ENCODE peak calls at places on chromosomes 16 and 17, in five cellular contexts. One of them, this sample, is unnamed.

GRCh38 chr16:61915569-61915968 is 120.7 kb downstream of the CDH8 start:
- DNase-seq in stomach: no peak
- DNase-seq in effector memory CD4-positive, alpha-beta T cell: no peak
- DNase-seq in PC-9: no peak
- DNase-seq in naive thymus-derived CD4-positive, alpha-beta T cell: no peak
- DNase-seq in this sample: no peak

GRCh38 chr17:76131692-76132573 is 9.1 kb downstream of the FOXJ1 start:
- DNase-seq in stomach: no peak
- DNase-seq in effector memory CD4-positive, alpha-beta T cell: no peak
- DNase-seq in PC-9: peak
- DNase-seq in naive thymus-derived CD4-positive, alpha-beta T cell: no peak
- DNase-seq in this sample: no peak

GRCh38 chr17:38881600-38882191 is 11.8 kb downstream of the LASP1 start:
- DNase-seq in stomach: peak
- DNase-seq in effector memory CD4-positive, alpha-beta T cell: no peak
- DNase-seq in PC-9: no peak
- DNase-seq in naive thymus-derived CD4-positive, alpha-beta T cell: no peak
- DNase-seq in this sample: no peak

GRCh38 chr17:20234266-20234665 is 225.1 kb downstream of the SPECC1 start:
- DNase-seq in stomach: no peak
- DNase-seq in effector memory CD4-positive, alpha-beta T cell: no peak
- DNase-seq in PC-9: no peak
- DNase-seq in naive thymus-derived CD4-positive, alpha-beta T cell: peak
- DNase-seq in this sample: no peak

GRCh38 chr17:20026960-20027359 is 17.8 kb downstream of the SPECC1 start:
- DNase-seq in stomach: no peak
- DNase-seq in effector memory CD4-positive, alpha-beta T cell: no peak
- DNase-seq in PC-9: no peak
- DNase-seq in naive thymus-derived CD4-positive, alpha-beta T cell: no peak
- DNase-seq in this sample: no peak

GRCh38 chr17:28552201-28552999 is at the start of gene UNC119:
- DNase-seq in stomach: peak
- DNase-seq in effector memory CD4-positive, alpha-beta T cell: peak
- DNase-seq in PC-9: no peak
- DNase-seq in naive thymus-derived CD4-positive, alpha-beta T cell: peak
- DNase-seq in this sample: no peak

GRCh38 chr17:68906638-68907037 is 48.6 kb downstream of the ABCA8 start:
- DNase-seq in stomach: no peak
- DNase-seq in effector memory CD4-positive, alpha-beta T cell: no peak
- DNase-seq in PC-9: no peak
- DNase-seq in naive thymus-derived CD4-positive, alpha-beta T cell: no peak
- DNase-seq in this sample: no peak

GRCh38 chr16:84579936-84580335 is 37.9 kb downstream of the COTL1 start:
- DNase-seq in stomach: peak
- DNase-seq in effector memory CD4-positive, alpha-beta T cell: no peak
- DNase-seq in PC-9: no peak
- DNase-seq in naive thymus-derived CD4-positive, alpha-beta T cell: no peak
- DNase-seq in this sample: no peak

GRCh38 chr17:45406107-45406506 is 26.6 kb downstream of the ARHGAP27 start:
- DNase-seq in stomach: no peak
- DNase-seq in effector memory CD4-positive, alpha-beta T cell: no peak
- DNase-seq in PC-9: no peak
- DNase-seq in naive thymus-derived CD4-positive, alpha-beta T cell: no peak
- DNase-seq in this sample: no peak

GRCh38 chr16:4391635-4392381 is 20.2 kb downstream of the VASN start:
- DNase-seq in stomach: no peak
- DNase-seq in effector memory CD4-positive, alpha-beta T cell: no peak
- DNase-seq in PC-9: no peak
- DNase-seq in naive thymus-derived CD4-positive, alpha-beta T cell: no peak
- DNase-seq in this sample: no peak

GRCh38 chr17:65537845-65538678 is 23.4 kb downstream of the AXIN2 start:
- DNase-seq in stomach: no peak
- DNase-seq in effector memory CD4-positive, alpha-beta T cell: peak
- DNase-seq in PC-9: no peak
- DNase-seq in naive thymus-derived CD4-positive, alpha-beta T cell: peak
- DNase-seq in this sample: no peak

GRCh38 chr17:17493249-17493985 is 2.8 kb downstream of the RASD1 start:
- DNase-seq in stomach: peak
- DNase-seq in effector memory CD4-positive, alpha-beta T cell: no peak
- DNase-seq in PC-9: no peak
- DNase-seq in naive thymus-derived CD4-positive, alpha-beta T cell: no peak
- DNase-seq in this sample: no peak

GRCh38 chr16:74998481-74999207 is at the start of gene ZNRF1:
- DNase-seq in stomach: peak
- DNase-seq in effector memory CD4-positive, alpha-beta T cell: peak
- DNase-seq in PC-9: peak
- DNase-seq in naive thymus-derived CD4-positive, alpha-beta T cell: peak
- DNase-seq in this sample: no peak

GRCh38 chr17:62933986-62934385 is 32.0 kb upstream of the TANC2 start:
- DNase-seq in stomach: no peak
- DNase-seq in effector memory CD4-positive, alpha-beta T cell: no peak
- DNase-seq in PC-9: no peak
- DNase-seq in naive thymus-derived CD4-positive, alpha-beta T cell: no peak
- DNase-seq in this sample: no peak

GRCh38 chr16:67961551-67961957 is 6.9 kb downstream of the SLC12A4 start:
- DNase-seq in stomach: peak
- DNase-seq in effector memory CD4-positive, alpha-beta T cell: no peak
- DNase-seq in PC-9: no peak
- DNase-seq in naive thymus-derived CD4-positive, alpha-beta T cell: no peak
- DNase-seq in this sample: peak

GRCh38 chr16:10981697-10982216 is 37.4 kb downstream of the CLEC16A start:
- DNase-seq in stomach: no peak
- DNase-seq in effector memory CD4-positive, alpha-beta T cell: no peak
- DNase-seq in PC-9: no peak
- DNase-seq in naive thymus-derived CD4-positive, alpha-beta T cell: no peak
- DNase-seq in this sample: no peak

GRCh38 chr16:89093602-89094251 is at the start of gene ACSF3:
- DNase-seq in stomach: peak
- DNase-seq in effector memory CD4-positive, alpha-beta T cell: peak
- DNase-seq in PC-9: no peak
- DNase-seq in naive thymus-derived CD4-positive, alpha-beta T cell: peak
- DNase-seq in this sample: no peak

GRCh38 chr17:35742896-35743477 is 10.1 kb downstream of the GAS2L2 start:
- DNase-seq in stomach: no peak
- DNase-seq in effector memory CD4-positive, alpha-beta T cell: no peak
- DNase-seq in PC-9: no peak
- DNase-seq in naive thymus-derived CD4-positive, alpha-beta T cell: no peak
- DNase-seq in this sample: no peak

GRCh38 chr16:25158401-25158800 is 46.9 kb downstream of the LCMT1 start:
- DNase-seq in stomach: no peak
- DNase-seq in effector memory CD4-positive, alpha-beta T cell: no peak
- DNase-seq in PC-9: no peak
- DNase-seq in naive thymus-derived CD4-positive, alpha-beta T cell: no peak
- DNase-seq in this sample: no peak

GRCh38 chr16:8816967-8817662 is 19.5 kb downstream of the PMM2 start:
- DNase-seq in stomach: no peak
- DNase-seq in effector memory CD4-positive, alpha-beta T cell: no peak
- DNase-seq in PC-9: no peak
- DNase-seq in naive thymus-derived CD4-positive, alpha-beta T cell: peak
- DNase-seq in this sample: no peak

GRCh38 chr17:13736915-13737314 is 135.2 kb upstream of the HS3ST3A1 start:
- DNase-seq in stomach: no peak
- DNase-seq in effector memory CD4-positive, alpha-beta T cell: no peak
- DNase-seq in PC-9: no peak
- DNase-seq in naive thymus-derived CD4-positive, alpha-beta T cell: no peak
- DNase-seq in this sample: no peak

GRCh38 chr17:5821813-5822212 is 237.5 kb upstream of the NLRP1 start:
- DNase-seq in stomach: no peak
- DNase-seq in effector memory CD4-positive, alpha-beta T cell: no peak
- DNase-seq in PC-9: no peak
- DNase-seq in naive thymus-derived CD4-positive, alpha-beta T cell: no peak
- DNase-seq in this sample: no peak

GRCh38 chr17:58172369-58173071 is 5.7 kb downstream of the OR4D2 start:
- DNase-seq in stomach: no peak
- DNase-seq in effector memory CD4-positive, alpha-beta T cell: no peak
- DNase-seq in PC-9: peak
- DNase-seq in naive thymus-derived CD4-positive, alpha-beta T cell: peak
- DNase-seq in this sample: no peak

GRCh38 chr17:66387391-66387981 is 85.1 kb downstream of the PRKCA start:
- DNase-seq in stomach: no peak
- DNase-seq in effector memory CD4-positive, alpha-beta T cell: no peak
- DNase-seq in PC-9: no peak
- DNase-seq in naive thymus-derived CD4-positive, alpha-beta T cell: no peak
- DNase-seq in this sample: no peak

GRCh38 chr16:57970971-57971370 is at the start of gene CNGB1:
- DNase-seq in stomach: no peak
- DNase-seq in effector memory CD4-positive, alpha-beta T cell: no peak
- DNase-seq in PC-9: no peak
- DNase-seq in naive thymus-derived CD4-positive, alpha-beta T cell: no peak
- DNase-seq in this sample: no peak

GRCh38 chr17:58783380-58783779 is 27.7 kb downstream of the PPM1E start:
- DNase-seq in stomach: no peak
- DNase-seq in effector memory CD4-positive, alpha-beta T cell: no peak
- DNase-seq in PC-9: no peak
- DNase-seq in naive thymus-derived CD4-positive, alpha-beta T cell: no peak
- DNase-seq in this sample: no peak

GRCh38 chr17:57925361-57925990 is 29.7 kb downstream of the CUEDC1 start:
- DNase-seq in stomach: no peak
- DNase-seq in effector memory CD4-positive, alpha-beta T cell: no peak
- DNase-seq in PC-9: no peak
- DNase-seq in naive thymus-derived CD4-positive, alpha-beta T cell: no peak
- DNase-seq in this sample: no peak

GRCh38 chr17:35531170-35531569 is 6.3 kb downstream of the SLFN12L start:
- DNase-seq in stomach: no peak
- DNase-seq in effector memory CD4-positive, alpha-beta T cell: no peak
- DNase-seq in PC-9: no peak
- DNase-seq in naive thymus-derived CD4-positive, alpha-beta T cell: no peak
- DNase-seq in this sample: no peak

GRCh38 chr17:20010099-20010863 is 1.1 kb downstream of the SPECC1 start:
- DNase-seq in stomach: peak
- DNase-seq in effector memory CD4-positive, alpha-beta T cell: no peak
- DNase-seq in PC-9: peak
- DNase-seq in naive thymus-derived CD4-positive, alpha-beta T cell: peak
- DNase-seq in this sample: no peak

GRCh38 chr16:11488304-11488703 is 98.4 kb downstream of the LITAF start:
- DNase-seq in stomach: no peak
- DNase-seq in effector memory CD4-positive, alpha-beta T cell: no peak
- DNase-seq in PC-9: no peak
- DNase-seq in naive thymus-derived CD4-positive, alpha-beta T cell: no peak
- DNase-seq in this sample: no peak

GRCh38 chr16:15502041-15502725 is 67.8 kb downstream of the BMERB1 start:
- DNase-seq in stomach: no peak
- DNase-seq in effector memory CD4-positive, alpha-beta T cell: no peak
- DNase-seq in PC-9: peak
- DNase-seq in naive thymus-derived CD4-positive, alpha-beta T cell: no peak
- DNase-seq in this sample: no peak
- H3K4me3 ChIP-seq in stomach: no peak
- H3K4me3 ChIP-seq in effector memory CD4-positive, alpha-beta T cell: no peak
- H3K4me3 ChIP-seq in PC-9: peak
- H3K4me3 ChIP-seq in naive thymus-derived CD4-positive, alpha-beta T cell: no peak
- H3K4me3 ChIP-seq in this sample: no peak

DNA sequence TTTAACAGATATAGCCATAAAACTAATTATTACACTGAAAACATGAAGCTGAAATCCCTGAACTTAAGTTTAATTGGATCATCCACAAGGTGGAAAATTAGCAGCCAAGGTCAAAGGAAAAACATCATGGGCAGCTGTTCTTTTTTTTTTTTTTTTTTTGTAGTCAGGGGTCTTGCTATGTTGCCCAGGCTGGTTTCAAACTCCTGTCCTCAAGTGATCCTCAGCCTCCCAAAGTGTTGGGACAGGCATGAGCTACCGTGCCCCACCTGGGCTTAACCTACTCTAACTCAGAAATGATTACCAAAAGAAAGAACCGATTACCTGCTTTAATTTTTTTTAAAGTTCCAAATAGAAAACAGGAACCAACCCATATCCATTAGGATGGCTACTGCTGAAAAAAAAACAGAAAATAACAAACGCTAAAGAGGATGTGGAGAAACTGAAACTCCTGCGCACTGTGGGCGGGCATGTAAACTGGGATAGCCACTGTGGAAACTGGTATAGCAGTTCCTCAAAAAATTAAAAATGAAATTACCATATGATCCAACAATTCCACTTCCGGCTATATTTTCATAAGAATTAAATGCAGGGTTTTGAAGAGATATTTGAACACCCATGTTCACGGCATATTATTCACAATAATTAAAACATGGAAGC is 8.6 kb downstream of the CMC2 start:
- DNase-seq in stomach: no peak
- DNase-seq in effector memory CD4-positive, alpha-beta T cell: no peak
- DNase-seq in PC-9: no peak
- DNase-seq in naive thymus-derived CD4-positive, alpha-beta T cell: no peak
- DNase-seq in this sample: no peak
- H3K4me3 ChIP-seq in stomach: peak
- H3K4me3 ChIP-seq in effector memory CD4-positive, alpha-beta T cell: no peak
- H3K4me3 ChIP-seq in PC-9: no peak
- H3K4me3 ChIP-seq in naive thymus-derived CD4-positive, alpha-beta T cell: no peak
- H3K4me3 ChIP-seq in this sample: no peak

DNA sequence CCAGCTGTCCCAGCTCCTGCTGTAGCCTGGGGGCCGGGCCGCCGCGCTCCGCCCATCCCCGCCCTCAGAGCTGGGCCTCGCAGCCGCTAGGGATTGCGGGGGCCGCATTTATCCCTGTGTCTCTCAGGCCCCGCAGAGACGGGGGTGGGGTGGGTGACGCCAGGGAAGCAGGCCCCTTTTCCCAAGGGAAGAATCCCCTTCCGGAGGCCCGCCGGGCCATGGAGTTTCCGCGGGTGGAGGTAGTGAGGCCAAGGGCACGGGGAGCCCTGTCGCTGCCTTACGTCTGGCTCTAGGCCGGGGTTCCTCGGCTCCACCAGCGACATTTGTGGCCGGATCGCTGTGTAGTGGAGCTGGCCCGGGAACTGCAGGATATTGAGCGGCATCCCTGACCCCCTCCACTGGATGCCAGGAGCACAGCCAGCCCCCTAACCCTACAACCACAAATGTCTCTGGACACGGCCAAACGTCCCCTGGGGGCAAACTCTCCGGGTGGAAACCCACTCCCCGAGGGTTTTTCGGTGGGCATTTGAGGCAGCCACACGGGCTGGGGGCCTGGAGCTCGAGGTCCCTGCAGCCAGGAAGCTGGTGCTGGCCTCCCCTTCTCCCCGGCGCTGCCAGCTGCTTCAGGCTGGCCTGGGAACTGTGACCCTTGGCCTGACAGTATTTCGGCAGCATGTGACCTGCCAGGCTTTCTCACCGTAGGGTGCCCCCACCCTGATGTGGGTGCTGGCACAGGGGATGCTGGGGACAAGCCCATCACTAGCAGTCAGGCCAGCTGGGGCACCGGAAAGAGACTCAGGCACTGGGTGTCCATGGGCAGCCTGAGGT is 12.0 kb upstream of the CD300A start:
- DNase-seq in stomach: no peak
- DNase-seq in effector memory CD4-positive, alpha-beta T cell: no peak
- DNase-seq in PC-9: peak
- DNase-seq in naive thymus-derived CD4-positive, alpha-beta T cell: peak
- DNase-seq in this sample: no peak
- H3K4me3 ChIP-seq in stomach: peak
- H3K4me3 ChIP-seq in effector memory CD4-positive, alpha-beta T cell: peak
- H3K4me3 ChIP-seq in PC-9: peak
- H3K4me3 ChIP-seq in naive thymus-derived CD4-positive, alpha-beta T cell: peak
- H3K4me3 ChIP-seq in this sample: peak

DNA sequence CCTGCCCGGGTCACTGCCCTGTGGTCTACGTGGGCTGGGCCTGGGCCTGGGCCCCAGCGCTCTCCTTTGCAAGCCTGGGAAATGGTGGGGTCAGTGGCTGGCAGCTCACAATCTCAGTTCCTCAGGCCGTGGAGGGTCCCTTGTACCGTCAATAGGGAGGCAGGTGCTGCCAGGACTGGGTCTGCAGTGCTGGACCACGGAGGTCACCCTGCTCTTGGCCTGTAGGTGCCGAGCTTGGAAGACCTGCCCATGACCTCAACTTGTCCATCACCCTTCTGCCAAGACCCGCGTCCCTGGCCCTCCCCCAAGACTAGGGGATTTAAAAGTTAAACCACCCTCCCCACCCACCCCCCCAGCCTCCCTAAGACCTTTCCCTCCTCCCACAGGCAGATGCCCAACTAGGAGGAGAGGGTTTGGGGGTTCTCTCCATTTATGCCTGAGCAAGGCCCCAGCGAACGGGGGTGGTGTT is 2.5 kb downstream of the TBX2 start:
- DNase-seq in stomach: no peak
- DNase-seq in effector memory CD4-positive, alpha-beta T cell: no peak
- DNase-seq in PC-9: no peak
- DNase-seq in naive thymus-derived CD4-positive, alpha-beta T cell: no peak
- DNase-seq in this sample: no peak
- H3K4me3 ChIP-seq in stomach: peak
- H3K4me3 ChIP-seq in effector memory CD4-positive, alpha-beta T cell: no peak
- H3K4me3 ChIP-seq in PC-9: no peak
- H3K4me3 ChIP-seq in naive thymus-derived CD4-positive, alpha-beta T cell: no peak
- H3K4me3 ChIP-seq in this sample: no peak